ENCODE peak calls at places on chromosome 13, in four cellular contexts. One of them, this sample, is unnamed.

GRCh38 chr13:110340812-110341444 is 33.8 kb downstream of the COL4A2 start:
- DNase-seq in HFF-Myc: no peak
- DNase-seq in GM12865: peak
- DNase-seq in T-cell: peak
- DNase-seq in this sample: peak

GRCh38 chr13:75251188-75251587 is 230.8 kb downstream of the TBC1D4 start:
- DNase-seq in HFF-Myc: no peak
- DNase-seq in GM12865: no peak
- DNase-seq in T-cell: no peak
- DNase-seq in this sample: no peak

GRCh38 chr13:71368301-71368700 is 498.7 kb downstream of the DACH1 start:
- DNase-seq in HFF-Myc: no peak
- DNase-seq in GM12865: no peak
- DNase-seq in T-cell: no peak
- DNase-seq in this sample: no peak

GRCh38 chr13:19818223-19818842 is 35.6 kb upstream of the PSPC1 start:
- DNase-seq in HFF-Myc: no peak
- DNase-seq in GM12865: peak
- DNase-seq in T-cell: no peak
- DNase-seq in this sample: no peak

GRCh38 chr13:112131081-112131739 is 64.3 kb downstream of the SOX1 start:
- DNase-seq in HFF-Myc: no peak
- DNase-seq in GM12865: no peak
- DNase-seq in T-cell: no peak
- DNase-seq in this sample: no peak

GRCh38 chr13:38763446-38764381 is 76.8 kb downstream of the FREM2 start:
- DNase-seq in HFF-Myc: peak
- DNase-seq in GM12865: peak
- DNase-seq in T-cell: no peak
- DNase-seq in this sample: no peak

GRCh38 chr13:44403720-44404063 is 30.1 kb downstream of the SERP2 start:
- DNase-seq in HFF-Myc: no peak
- DNase-seq in GM12865: no peak
- DNase-seq in T-cell: no peak
- DNase-seq in this sample: no peak

GRCh38 chr13:60591348-60591747 is 194.3 kb downstream of the TDRD3 start:
- DNase-seq in HFF-Myc: no peak
- DNase-seq in GM12865: peak
- DNase-seq in T-cell: no peak
- DNase-seq in this sample: no peak

GRCh38 chr13:93235258-93236015 is 8.8 kb downstream of the GPC6 start:
- DNase-seq in HFF-Myc: no peak
- DNase-seq in GM12865: no peak
- DNase-seq in T-cell: no peak
- DNase-seq in this sample: no peak